ENCODE peak calls at places on chromosomes 11 and 22, in six cellular contexts. K, T, U, R, F and L are unnamed samples.

GRCh38 chr11:105923814-105924213 is 98.2 kb downstream of the MSANTD4 start:
- DNase-seq in K (no peak), T (peak), U (no peak), R (no peak), F (no peak), L (peak)

GRCh38 chr11:16839821-16840220 is 101.4 kb downstream of the C11orf58 start:
- DNase-seq in K (no peak), T (no peak), U (no peak), R (no peak), F (no peak), L (no peak)

GRCh38 chr11:3823303-3823702 is 14.9 kb downstream of the PGAP2 start:
- DNase-seq in K (no peak), T (peak), U (no peak), R (no peak), F (peak), L (peak)

GRCh38 chr11:23767576-23767975 is 729.3 kb upstream of the LUZP2 start:
- DNase-seq in K (no peak), T (no peak), U (no peak), R (no peak), F (no peak), L (no peak)

GRCh38 chr11:1018091-1018490 is 18.4 kb downstream of the MUC6 start:
- DNase-seq in K (no peak), T (no peak), U (no peak), R (no peak), F (no peak), L (no peak)

GRCh38 chr22:41327124-41327523 is 25.8 kb downstream of the ZC3H7B start:
- DNase-seq in K (no peak), T (no peak), U (no peak), R (no peak), F (no peak), L (peak)

GRCh38 chr11:128424867-128425285 is 162.5 kb downstream of the ETS1 start:
- DNase-seq in K (no peak), T (no peak), U (no peak), R (no peak), F (peak), L (peak)

GRCh38 chr11:80136991-80137390 is 696.2 kb upstream of the TENM4 start:
- DNase-seq in K (no peak), T (no peak), U (no peak), R (no peak), F (no peak), L (no peak)

GRCh38 chr22:49553518-49554295 is 274.0 kb downstream of the BRD1 start:
- DNase-seq in K (no peak), T (no peak), U (no peak), R (no peak), F (no peak), L (no peak)

GRCh38 chr11:95132956-95133355 is 43.3 kb downstream of the ENDOD1 start:
- DNase-seq in K (no peak), T (no peak), U (no peak), R (no peak), F (no peak), L (peak)

GRCh38 chr11:62444271-62444833 is 25.5 kb downstream of the SCGB1A1 start:
- DNase-seq in K (no peak), T (peak), U (peak), R (peak), F (no peak), L (peak)

GRCh38 chr11:27357250-27357649 is 5.8 kb downstream of the CCDC34 start:
- DNase-seq in K (no peak), T (no peak), U (no peak), R (peak), F (no peak), L (peak)

GRCh38 chr11:79082280-79082679 is 358.6 kb downstream of the TENM4 start:
- DNase-seq in K (no peak), T (no peak), U (no peak), R (no peak), F (no peak), L (no peak)

GRCh38 chr11:19519912-19520641 is 192.6 kb upstream of the NAV2 start:
- DNase-seq in K (no peak), T (no peak), U (no peak), R (peak), F (no peak), L (no peak)

GRCh38 chr11:72641900-72642814 is 32.1 kb downstream of the PDE2A start:
- DNase-seq in K (peak), T (peak), U (no peak), R (no peak), F (peak), L (no peak)

GRCh38 chr22:25637032-25637431 is 72.6 kb downstream of the GRK3 start:
- DNase-seq in K (no peak), T (no peak), U (no peak), R (no peak), F (no peak), L (no peak)

GRCh38 chr11:122556605-122557004 is 98.9 kb upstream of the UBASH3B start:
- DNase-seq in K (no peak), T (no peak), U (no peak), R (no peak), F (no peak), L (no peak)